ENCODE peak calls at places on chromosome 17, in four cellular contexts. B, S, K and E are unnamed samples.
A peak's percentile ranks its signal among the peaks of the same experiment; 100 is the strongest.

GRCh38 chr17:35808962-35809854 is at the start of gene TAF15:
- DNase-seq in B (peak; percentile 93), S (peak; percentile 98), K (peak; percentile 79), E (peak; percentile 95)

GRCh38 chr17:58764373-58764772 is 8.7 kb downstream of the PPM1E start:
- DNase-seq in K (no peak), B (no peak), S (peak; percentile 37), E (no peak)

GRCh38 chr17:67511012-67511411 is 133.9 kb downstream of the PITPNC1 start:
- DNase-seq in S (no peak), K (no peak), B (no peak), E (no peak)

GRCh38 chr17:39661744-39662541 is 3.2 kb upstream of the TCAP start:
- DNase-seq in S (no peak), B (no peak), K (no peak), E (no peak)

GRCh38 chr17:58520843-58521430 is 6.5 kb upstream of the MTMR4 start:
- DNase-seq in B (no peak), K (no peak), S (peak; percentile 61), E (no peak)

GRCh38 chr17:50905460-50905803 is 39.3 kb upstream of the TOB1 start:
- DNase-seq in K (no peak), S (no peak), B (no peak), E (no peak)

GRCh38 chr17:68396226-68396780 is 61.0 kb downstream of the WIPI1 start:
- DNase-seq in S (no peak), B (no peak), K (no peak), E (no peak)

GRCh38 chr17:42409467-42410351 is 13.3 kb downstream of the CAVIN1 start:
- DNase-seq in B (no peak), K (no peak), S (no peak), E (peak; percentile 80)

GRCh38 chr17:19978206-19978802 is 676 bp upstream of the AKAP10 start:
- DNase-seq in K (no peak), S (no peak), B (no peak), E (peak; percentile 21)

GRCh38 chr17:45908460-45908859 is 14.1 kb downstream of the MAPT start:
- DNase-seq in S (no peak), B (no peak), K (no peak), E (no peak)

GRCh38 chr17:38669520-38669919 is 5.2 kb downstream of the EPOP start:
- DNase-seq in S (no peak), K (no peak), B (no peak), E (no peak)

GRCh38 chr17:52134641-52135040 is 23.9 kb downstream of the CA10 start:
- DNase-seq in S (no peak), B (no peak), K (no peak), E (no peak)

GRCh38 chr17:13835151-13835550 is 233.4 kb upstream of the HS3ST3A1 start:
- DNase-seq in S (no peak), K (no peak), B (no peak), E (no peak)

GRCh38 chr17:82520041-82520910 is 744 bp downstream of the FOXK2 start:
- DNase-seq in K (no peak), S (peak; percentile 49), B (no peak), E (peak; percentile 68)

GRCh38 chr17:80005360-80006338 is 30.0 kb downstream of the TBC1D16 start:
- DNase-seq in K (no peak), S (peak; percentile 51), B (no peak), E (peak; percentile 41)

GRCh38 chr17:80307994-80308671 is 47.5 kb downstream of the RNF213 start:
- DNase-seq in S (no peak), B (no peak), K (no peak), E (no peak)

GRCh38 chr17:13765701-13766100 is 164.0 kb upstream of the HS3ST3A1 start:
- DNase-seq in K (no peak), S (no peak), B (no peak), E (no peak)

GRCh38 chr17:79986441-79987186 is 49.1 kb downstream of the TBC1D16 start:
- DNase-seq in K (no peak), B (no peak), S (no peak), E (peak; percentile 59)

GRCh38 chr17:330993-331701 is 21.5 kb downstream of the RPH3AL start:
- DNase-seq in K (no peak), S (no peak), B (no peak), E (peak; percentile 67)

GRCh38 chr17:72412650-72413076 is 291.8 kb downstream of the SOX9 start:
- DNase-seq in K (no peak), S (no peak), B (no peak), E (peak; percentile 68)

GRCh38 chr17:82950525-82951102 is 110.8 kb upstream of the ZNF750 start:
- DNase-seq in K (no peak), S (no peak), B (no peak), E (peak; percentile 10)

GRCh38 chr17:15917021-15917438 is 27.9 kb upstream of the ADORA2B start:
- DNase-seq in B (no peak), K (no peak), S (no peak), E (no peak)

GRCh38 chr17:55444471-55445441 is 23.1 kb upstream of the MMD start:
- DNase-seq in K (no peak), B (no peak), S (no peak), E (no peak)

GRCh38 chr17:41177727-41178271 is at the start of gene KRTAP4-2:
- DNase-seq in K (no peak), S (no peak), B (no peak), E (no peak)

GRCh38 chr17:12041316-12041715 is 20.6 kb downstream of the MAP2K4 start:
- DNase-seq in B (no peak), S (no peak), K (no peak), E (no peak)

GRCh38 chr17:71769850-71770249 is 351.0 kb upstream of the SOX9 start:
- DNase-seq in S (no peak), B (no peak), K (no peak), E (no peak)

GRCh38 chr17:40071720-40072480 is 9.1 kb downstream of the THRA start:
- DNase-seq in S (peak; percentile 13), B (no peak), K (no peak), E (peak; percentile 91)

GRCh38 chr17:65966311-65966710 is 225.6 kb downstream of the CEP112 start:
- DNase-seq in K (no peak), B (no peak), S (no peak), E (no peak)

GRCh38 chr17:66724581-66725341 is 110.2 kb upstream of the CACNG5 start:
- DNase-seq in B (no peak), S (no peak), K (no peak), E (peak; percentile 51)

GRCh38 chr17:31672161-31672819 is 186.8 kb downstream of the COPRS start:
- DNase-seq in S (no peak), K (no peak), B (no peak), E (no peak)

GRCh38 chr17:42502926-42503325 is 33.1 kb upstream of the NAGLU start:
- DNase-seq in S (no peak), K (no peak), B (no peak), E (no peak)

GRCh38 chr17:44122825-44123355 is 551 bp downstream of the HDAC5 start:
- DNase-seq in B (no peak), S (no peak), K (no peak), E (no peak)

GRCh38 chr17:28563475-28563874 is 7.8 kb downstream of the PIGS start:
- DNase-seq in S (no peak), B (no peak), K (no peak), E (no peak)